ENCODE peak calls at places on chromosomes 6 and 20, in seven cellular contexts. X is GM12865; Z is CD4-positive, alpha-beta T cell; H is tibial nerve; M is brain microvascular endothelial cell; N is CD8-positive, alpha-beta T cell; V is lung. G is an unnamed sample.

GRCh38 chr6:162873537-162873936 is 145.8 kb downstream of the PACRG start:
- DNase-seq in X (no peak), Z (no peak), H (no peak), M (no peak), N (no peak), V (no peak), G (no peak)

GRCh38 chr6:34865107-34865506 is 22.7 kb downstream of the TAF11 start:
- DNase-seq in X (no peak), Z (no peak), H (no peak), M (peak; percentile 30), N (no peak), V (no peak), G (no peak)

GRCh38 chr20:62961310-62961783 is 8.8 kb downstream of the SLC17A9 start:
- DNase-seq in X (no peak), Z (no peak), H (no peak), M (no peak), N (no peak), V (no peak), G (no peak)

GRCh38 chr6:137495652-137496391 is 1.6 kb upstream of the OLIG3 start:
- DNase-seq in X (no peak), Z (no peak), H (no peak), M (no peak), N (no peak), V (no peak), G (no peak)

GRCh38 chr6:37155394-37156312 is 14.3 kb upstream of the PIM1 start:
- DNase-seq in X (peak; percentile 98), Z (no peak), H (no peak), M (no peak), N (no peak), V (no peak), G (no peak)

GRCh38 chr6:29853245-29853644 is 25.6 kb downstream of the HLA-G start:
- DNase-seq in X (no peak), Z (no peak), H (no peak), M (no peak), N (no peak), V (no peak), G (no peak)

GRCh38 chr6:27684264-27685211 is 211.6 kb upstream of the ZNF184 start:
- DNase-seq in X (peak; percentile 88), Z (no peak), H (no peak), M (peak; percentile 94), N (no peak), V (no peak), G (no peak)

GRCh38 chr6:166330612-166331011 is 11.7 kb downstream of the SFT2D1 start:
- DNase-seq in X (no peak), Z (no peak), H (no peak), M (peak; percentile 39), N (no peak), V (no peak), G (no peak)

GRCh38 chr20:35731469-35731788 is 10.6 kb downstream of the RBM39 start:
- DNase-seq in X (no peak), Z (no peak), H (no peak), M (no peak), N (no peak), V (no peak), G (no peak)

GRCh38 chr6:138972226-138972665 is 15.8 kb downstream of the REPS1 start:
- DNase-seq in X (no peak), Z (no peak), H (no peak), M (peak; percentile 12), N (no peak), V (no peak), G (no peak)

GRCh38 chr6:2158596-2159271 is 86.7 kb downstream of the GMDS start:
- DNase-seq in X (peak; percentile 3), Z (no peak), H (no peak), M (no peak), N (no peak), V (no peak), G (no peak)

GRCh38 chr6:47535316-47536046 is 57.9 kb downstream of the CD2AP start:
- DNase-seq in X (no peak), Z (no peak), H (no peak), M (no peak), N (no peak), V (no peak), G (no peak)

GRCh38 chr6:1901556-1901955 is 291.8 kb downstream of the FOXC1 start:
- DNase-seq in X (no peak), Z (no peak), H (no peak), M (peak; percentile 78), N (no peak), V (no peak), G (no peak)

GRCh38 chr6:105397987-105398386 is 4.9 kb downstream of the PREP start:
- DNase-seq in X (no peak), Z (no peak), H (no peak), M (no peak), N (no peak), V (no peak), G (no peak)

GRCh38 chr20:45038747-45039469 is 62.0 kb downstream of the KCNS1 start:
- DNase-seq in X (no peak), Z (no peak), H (no peak), M (no peak), N (no peak), V (no peak), G (no peak)

GRCh38 chr6:14121936-14122344 is 4.4 kb downstream of the CD83 start:
- DNase-seq in X (peak; percentile 79), Z (no peak), H (no peak), M (no peak), N (no peak), V (no peak), G (no peak)

GRCh38 chr6:40125680-40126079 is 191.4 kb upstream of the MOCS1 start:
- DNase-seq in X (no peak), Z (no peak), H (no peak), M (no peak), N (no peak), V (no peak), G (no peak)

GRCh38 chr6:165774903-165775608 is 112.0 kb upstream of the PDE10A start:
- DNase-seq in X (peak; percentile 8), Z (no peak), H (no peak), M (peak; percentile 20), N (no peak), V (peak; percentile 75), G (no peak)

GRCh38 chr6:127857051-127857637 is 43.7 kb downstream of the THEMIS start:
- DNase-seq in X (no peak), Z (no peak), H (no peak), M (no peak), N (no peak), V (no peak), G (no peak)

GRCh38 chr6:157461000-157461915 is 80.3 kb downstream of the ZDHHC14 start:
- DNase-seq in X (peak; percentile 93), Z (no peak), H (no peak), M (peak; percentile 48), N (no peak), V (no peak), G (no peak)

GRCh38 chr6:39228992-39229767 is at the start of gene KCNK5:
- DNase-seq in X (peak; percentile 36), Z (peak; percentile 22), H (peak; percentile 70), M (peak; percentile 26), N (peak; percentile 73), V (peak; percentile 86), G (no peak)

GRCh38 chr6:96016781-96017180 is 1.0 kb downstream of the FUT9 start:
- DNase-seq in X (no peak), Z (no peak), H (no peak), M (no peak), N (no peak), V (no peak), G (no peak)

GRCh38 chr6:96013531-96013930 is 2.2 kb upstream of the FUT9 start:
- DNase-seq in X (no peak), Z (no peak), H (no peak), M (no peak), N (no peak), V (no peak), G (no peak)

GRCh38 chr6:96014846-96015245 is 928 bp upstream of the FUT9 start:
- DNase-seq in X (no peak), Z (no peak), H (no peak), M (no peak), N (no peak), V (no peak), G (no peak)

GRCh38 chr6:96015791-96016776 is at the start of gene FUT9:
- DNase-seq in X (no peak), Z (no peak), H (no peak), M (no peak), N (no peak), V (no peak), G (peak; percentile 80)

GRCh38 chr6:96015321-96015790 is 418 bp upstream of the FUT9 start:
- DNase-seq in X (no peak), Z (no peak), H (no peak), M (no peak), N (no peak), V (no peak), G (no peak)
- TF ChIP-seq CTCF in X (no peak), Z (no peak), H (no peak), M (no peak), N (no peak), V (no peak), G (no peak)

GRCh38 chr20:12566596-12566995 is 442.2 kb upstream of the SPTLC3 start:
- DNase-seq in X (no peak), Z (no peak), H (no peak), M (no peak), N (no peak), V (no peak), G (no peak)

GRCh38 chr20:12575352-12576095 is 433.2 kb upstream of the SPTLC3 start:
- DNase-seq in X (no peak), Z (no peak), H (peak; percentile 40), M (no peak), N (no peak), V (peak; percentile 71), G (no peak)

GRCh38 chr20:12573428-12573827 is 435.3 kb upstream of the SPTLC3 start:
- DNase-seq in X (no peak), Z (no peak), H (no peak), M (no peak), N (no peak), V (no peak), G (no peak)

GRCh38 chr20:12564982-12565381 is 443.8 kb upstream of the SPTLC3 start:
- DNase-seq in X (no peak), Z (no peak), H (no peak), M (no peak), N (no peak), V (no peak), G (no peak)

GRCh38 chr20:12570371-12570770 is 438.4 kb upstream of the SPTLC3 start:
- DNase-seq in X (no peak), Z (no peak), H (no peak), M (peak; percentile 10), N (no peak), V (no peak), G (no peak)
- TF ChIP-seq CTCF in X (no peak), Z (no peak), H (no peak), M (peak; percentile 21), N (no peak), V (no peak), G (peak; percentile 20)

GRCh38 chr6:20703049-20703448 is 168.8 kb downstream of the CDKAL1 start:
- DNase-seq in X (no peak), Z (no peak), H (no peak), M (no peak), N (no peak), V (no peak), G (no peak)
- TF ChIP-seq CTCF in X (no peak), Z (no peak), H (no peak), M (no peak), N (no peak), V (no peak), G (no peak)

GRCh38 chr20:60087563-60088105 is 129.4 kb downstream of the CDH26 start:
- DNase-seq in X (no peak), Z (no peak), H (no peak), M (no peak), N (no peak), V (no peak), G (no peak)
- TF ChIP-seq CTCF in X (no peak), Z (no peak), H (no peak), M (no peak), N (no peak), V (no peak), G (no peak)